ENCODE peak calls at places on chromosome 1, in four cellular contexts. N is neuronal stem cell, C is H1, X is H9. A is an unnamed sample.

GRCh38 chr1:43549921-43550597 is 19.4 kb downstream of the PTPRF start:
- DNase-seq in N (peak; percentile 56), C (peak; percentile 88), X (peak; percentile 99), A (no peak)

GRCh38 chr1:223831755-223832636 is 13.8 kb downstream of the TP53BP2 start:
- DNase-seq in N (no peak), C (no peak), X (no peak), A (peak; percentile 72)

GRCh38 chr1:172239894-172240293 is 180.6 kb upstream of the C1orf105 start:
- DNase-seq in N (no peak), C (no peak), X (no peak), A (no peak)

GRCh38 chr1:60562715-60563114 is 489.1 kb upstream of the C1orf87 start:
- DNase-seq in N (no peak), C (no peak), X (no peak), A (no peak)

GRCh38 chr1:226784081-226785049 is 45.3 kb upstream of the ITPKB start:
- DNase-seq in N (peak; percentile 11), C (no peak), X (no peak), A (no peak)

GRCh38 chr1:199123615-199124014 is 484.8 kb downstream of the PTPRC start:
- DNase-seq in N (no peak), C (no peak), X (no peak), A (peak; percentile 99)

GRCh38 chr1:170548497-170548896 is 16.5 kb downstream of the GORAB start:
- DNase-seq in N (no peak), C (no peak), X (no peak), A (no peak)

GRCh38 chr1:116414364-116414763 is 41.3 kb downstream of the ATP1A1 start:
- DNase-seq in N (no peak), C (no peak), X (no peak), A (no peak)

GRCh38 chr1:26412180-26412840 is 1.7 kb downstream of the LIN28A start:
- DNase-seq in N (peak; percentile 86), C (peak; percentile 79), X (peak; percentile 87), A (no peak)

GRCh38 chr1:111880866-111881837 is 108.3 kb downstream of the KCND3 start:
- DNase-seq in N (no peak), C (no peak), X (no peak), A (no peak)
- H2BK120ac ChIP-seq in N (no peak overlapping the region), C (no peak overlapping the region), X (no peak overlapping the region), A (no peak overlapping the region)

DNA sequence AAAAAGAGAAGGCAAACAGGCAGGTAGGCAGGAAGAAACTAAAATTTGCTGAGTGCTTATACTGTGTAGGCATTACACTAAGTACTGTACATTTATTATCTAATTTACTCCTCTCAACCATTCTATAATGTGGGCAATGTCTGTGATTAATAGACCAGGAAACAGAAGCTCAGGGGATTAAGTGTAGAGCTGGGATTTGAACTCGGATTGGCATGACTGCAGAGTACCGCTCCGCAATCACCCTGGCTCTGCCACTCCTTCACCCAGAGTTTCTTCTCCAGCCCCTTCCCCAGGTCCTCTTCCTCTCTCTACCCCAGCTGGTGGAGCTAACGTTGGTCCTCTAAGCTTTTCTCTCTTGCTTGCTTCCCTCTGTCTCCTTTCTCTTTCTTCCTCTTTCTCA is 11.5 kb upstream of the S100A2 start:
- DNase-seq in N (no peak), C (no peak), X (no peak), A (no peak)
- H2BK12ac ChIP-seq in N (no peak overlapping the region), C (no peak overlapping the region), X (no peak overlapping the region), A (no peak overlapping the region)

DNA sequence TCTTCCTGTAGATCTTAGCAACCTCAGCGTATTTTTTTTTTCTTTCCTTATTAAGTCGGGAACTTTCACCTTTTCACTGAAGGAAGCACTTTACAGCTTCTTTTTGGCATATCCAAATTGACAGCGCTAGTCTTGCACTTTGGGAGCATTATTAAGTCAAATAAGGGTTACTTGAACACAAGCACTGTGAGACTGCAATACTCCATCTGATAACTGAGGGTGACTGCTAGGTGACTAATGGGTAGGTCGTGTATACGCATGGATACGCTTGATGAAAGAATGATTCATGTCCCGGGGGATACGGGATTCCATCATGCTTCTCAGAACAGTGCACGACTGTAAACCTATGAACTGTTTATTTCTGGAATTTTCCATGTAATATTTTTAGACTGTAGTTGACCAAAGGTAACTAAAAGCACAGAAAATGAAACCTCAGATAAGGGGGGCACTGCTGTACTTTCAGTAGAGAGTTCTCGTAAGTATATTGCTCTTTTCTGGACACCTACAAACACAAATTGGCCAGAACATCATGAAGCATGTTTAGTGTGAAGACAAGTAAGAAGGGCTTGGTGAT is 364.7 kb downstream of the SMYD3 start:
- DNase-seq in N (no peak), C (no peak), X (no peak), A (peak; percentile 94)
- H2BK15ac ChIP-seq in N (no peak overlapping the region), C (no peak overlapping the region), X (no peak overlapping the region), A (no peak overlapping the region)

GRCh38 chr1:190124068-190124467 is 353.6 kb downstream of the BRINP3 start:
- DNase-seq in N (no peak), C (no peak), X (no peak), A (no peak)
- H2BK120ac ChIP-seq in N (no peak overlapping the region), C (no peak overlapping the region), X (no peak overlapping the region), A (no peak overlapping the region)

GRCh38 chr1:51610637-51611036 is 6.3 kb upstream of the OSBPL9 start:
- DNase-seq in N (no peak), C (no peak), X (peak; percentile 7), A (no peak)
- H2BK12ac ChIP-seq in N (no peak overlapping the region), C (no peak overlapping the region), X (no peak overlapping the region), A (no peak overlapping the region)

GRCh38 chr1:95033843-95034242 is 38.9 kb downstream of the ALG14 start:
- DNase-seq in N (no peak), C (no peak), X (no peak), A (peak; percentile 32)
- H2BK15ac ChIP-seq in N (no peak overlapping the region), C (no peak overlapping the region), X (no peak overlapping the region), A (no peak overlapping the region)

GRCh38 chr1:24743404-24744211 is 1.6 kb upstream of the CLIC4 start:
- DNase-seq in N (no peak), C (no peak), X (peak; percentile 76), A (peak; percentile 96)
- H2BK120ac ChIP-seq in N (no peak overlapping the region), C (peak overlapping the region; percentile 74), X (no peak overlapping the region), A (peak overlapping the region; percentile 50)